ENCODE peak calls at places on chromosome 6, in eight cellular contexts. B is GM13976, R is fibroblast of lung, Z is AG10803, A is AG09309, I is kidney epithelial cell, E is WTC11, H is upper lobe of right lung. C is an unnamed sample.

GRCh38 chr6:159100011-159100788 is 55.4 kb upstream of the TAGAP start:
- DNase-seq in B (no peak), R (no peak), Z (peak), A (no peak), I (no peak), E (no peak), H (no peak), C (no peak)

GRCh38 chr6:106056738-106057390 is 29.3 kb upstream of the PRDM1 start:
- DNase-seq in B (no peak), R (no peak), Z (no peak), A (peak), I (no peak), E (no peak), H (no peak), C (no peak)

GRCh38 chr6:144127097-144127496 is 23.2 kb upstream of the STX11 start:
- DNase-seq in B (no peak), R (no peak), Z (no peak), A (no peak), I (no peak), E (no peak), H (no peak), C (no peak)

GRCh38 chr6:71727632-71728294 is 158.6 kb upstream of the RIMS1 start:
- DNase-seq in B (no peak), R (no peak), Z (peak), A (no peak), I (no peak), E (no peak), H (no peak), C (no peak)

GRCh38 chr6:6751615-6752014 is 163.1 kb downstream of the LY86 start:
- DNase-seq in B (no peak), R (no peak), Z (no peak), A (no peak), I (no peak), E (no peak), H (peak), C (no peak)

GRCh38 chr6:148840256-148840655 is 93.4 kb downstream of the UST start:
- DNase-seq in B (no peak), R (no peak), Z (no peak), A (no peak), I (no peak), E (no peak), H (no peak), C (no peak)

GRCh38 chr6:49453221-49453620 is 9.8 kb downstream of the MMUT start:
- DNase-seq in B (no peak), R (peak), Z (no peak), A (no peak), I (no peak), E (no peak), H (no peak), C (no peak)

GRCh38 chr6:29649701-29650673 is 6.9 kb upstream of the MOG start:
- DNase-seq in B (peak), R (peak), Z (peak), A (peak), I (peak), E (peak), H (peak), C (peak)

DNA sequence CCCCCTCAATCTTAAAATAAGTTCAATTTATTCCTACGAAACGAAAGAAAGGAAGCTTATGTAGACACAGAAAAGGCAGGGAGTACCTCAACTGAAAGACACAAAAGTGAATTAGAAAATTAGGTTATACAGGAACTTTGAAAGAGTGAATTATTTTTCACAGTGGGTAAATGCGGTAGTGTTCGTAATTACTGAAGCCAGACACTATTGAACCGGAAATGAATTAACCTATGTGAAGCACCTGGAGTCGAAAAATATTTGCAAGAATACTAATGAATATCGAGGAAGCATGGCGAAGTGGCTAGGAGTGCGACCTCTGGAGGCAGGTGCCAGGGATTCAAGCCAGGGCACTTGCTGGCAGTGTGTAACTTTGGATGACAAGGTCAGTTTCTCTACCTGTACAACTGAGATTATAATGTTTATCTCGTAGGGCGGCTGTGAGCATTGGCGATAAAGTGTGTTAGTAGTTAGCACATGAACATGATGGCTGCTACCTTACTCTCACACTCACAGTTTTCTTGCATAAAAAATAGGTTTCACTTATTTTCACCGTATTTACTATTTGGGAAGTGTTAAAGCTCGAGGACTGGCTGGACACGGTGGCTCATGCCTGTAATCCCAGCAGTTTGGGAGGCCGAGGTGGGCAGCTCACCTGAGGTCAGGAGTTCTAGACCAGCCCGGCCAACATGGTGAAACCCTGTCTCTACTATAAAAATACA is 542 bp upstream of the SLC18B1 start:
- DNase-seq in B (peak), R (peak), Z (peak), A (no peak), I (peak), E (peak), H (peak), C (peak)
- TF ChIP-seq CTCF in B (peak), R (peak), Z (peak), A (peak), I (peak), E (peak), H (peak), C (peak)

DNA sequence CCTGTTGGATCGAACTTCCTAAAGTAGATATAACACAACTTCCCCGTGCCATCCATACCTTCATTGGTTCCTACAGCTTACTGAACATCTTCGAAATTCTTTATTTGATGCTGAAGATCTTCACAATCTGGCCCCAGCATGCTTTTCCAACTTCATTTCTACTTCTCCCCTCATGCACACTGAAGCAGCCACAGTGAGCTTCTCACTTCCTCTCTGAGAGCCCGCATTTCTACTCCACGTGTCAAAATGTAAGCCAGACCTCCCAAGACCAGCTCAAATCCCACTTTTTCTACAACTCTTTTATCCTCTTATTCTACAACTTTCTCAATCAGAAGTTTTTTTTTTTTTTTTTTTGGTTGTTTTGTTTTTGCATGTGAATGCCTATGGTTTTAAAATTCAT is 254.7 kb downstream of the GMPR start:
- DNase-seq in B (no peak), R (no peak), Z (no peak), A (no peak), I (no peak), E (no peak), H (no peak), C (no peak)
- TF ChIP-seq CTCF in B (no peak), R (no peak), Z (no peak), A (no peak), I (no peak), E (no peak), H (no peak), C (no peak)

GRCh38 chr6:8172510-8172909 is 70.2 kb upstream of the EEF1E1 start:
- DNase-seq in B (no peak), R (no peak), Z (no peak), A (no peak), I (no peak), E (no peak), H (no peak), C (no peak)
- TF ChIP-seq CTCF in B (no peak), R (no peak), Z (no peak), A (no peak), I (no peak), E (no peak), H (no peak), C (no peak)

DNA sequence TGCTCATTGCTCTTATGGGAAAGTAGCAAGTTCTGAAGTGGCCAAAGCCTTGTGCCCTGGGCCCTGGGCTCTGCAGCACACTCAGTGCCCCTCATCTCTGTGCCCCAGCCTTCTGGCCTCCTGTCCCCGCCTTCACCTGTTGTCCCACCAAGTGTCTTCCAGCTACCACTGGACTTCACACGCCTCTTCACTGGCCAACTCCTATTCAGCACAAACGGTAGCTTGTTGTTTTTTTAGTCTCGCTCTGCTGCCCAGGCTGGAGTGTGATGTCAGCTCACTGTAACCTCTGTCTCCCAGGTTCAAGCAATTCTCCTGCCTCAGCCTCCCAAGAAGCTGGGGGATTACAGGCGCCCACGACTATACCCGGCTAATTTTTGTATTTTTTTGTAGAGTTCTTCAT is 4.8 kb downstream of the CCHCR1 start:
- DNase-seq in B (no peak), R (no peak), Z (no peak), A (no peak), I (no peak), E (no peak), H (no peak), C (no peak)
- TF ChIP-seq CTCF in B (no peak), R (no peak), Z (no peak), A (no peak), I (no peak), E (no peak), H (no peak), C (no peak)

GRCh38 chr6:42402184-42402583 is 49.5 kb downstream of the TRERF1 start:
- DNase-seq in B (peak), R (peak), Z (peak), A (no peak), I (no peak), E (no peak), H (no peak), C (no peak)

GRCh38 chr6:42405025-42405424 is 46.7 kb downstream of the TRERF1 start:
- DNase-seq in B (no peak), R (peak), Z (peak), A (no peak), I (no peak), E (no peak), H (no peak), C (no peak)

GRCh38 chr6:42404494-42404893 is 47.2 kb downstream of the TRERF1 start:
- DNase-seq in B (no peak), R (peak), Z (peak), A (no peak), I (peak), E (no peak), H (no peak), C (no peak)

GRCh38 chr6:42403831-42404230 is 47.9 kb downstream of the TRERF1 start:
- DNase-seq in B (no peak), R (no peak), Z (peak), A (no peak), I (no peak), E (no peak), H (no peak), C (no peak)

GRCh38 chr6:42403415-42403814 is 48.3 kb downstream of the TRERF1 start:
- DNase-seq in B (no peak), R (peak), Z (peak), A (no peak), I (no peak), E (no peak), H (no peak), C (no peak)
- TF ChIP-seq CTCF in B (no peak), R (no peak), Z (peak), A (no peak), I (no peak), E (no peak), H (no peak), C (no peak)

DNA sequence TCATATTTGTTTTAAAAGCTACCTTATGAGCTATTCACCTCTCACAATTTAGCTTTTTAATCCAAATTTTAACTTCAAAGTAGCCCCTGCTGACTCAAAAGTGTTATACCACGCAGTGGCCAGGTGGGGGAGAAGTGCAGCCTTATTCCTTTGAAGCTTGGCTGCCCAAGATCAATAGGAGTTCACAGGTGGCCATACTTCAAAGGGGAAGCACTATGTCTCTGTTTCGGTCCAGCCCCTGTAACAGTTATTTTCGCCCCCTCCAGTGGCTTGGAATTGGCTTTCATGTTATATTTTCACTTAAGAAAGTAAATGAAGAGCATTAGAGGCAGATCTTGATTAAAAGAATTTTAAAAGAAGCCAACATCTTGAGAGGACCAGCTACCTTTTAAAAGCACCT is 608.4 kb downstream of the EPHA7 start:
- DNase-seq in B (peak), R (peak), Z (no peak), A (no peak), I (peak), E (peak), H (no peak), C (peak)
- TF ChIP-seq CTCF in B (peak), R (peak), Z (peak), A (peak), I (peak), E (peak), H (peak), C (peak)

GRCh38 chr6:109440325-109441068 is at the start of the genes PPIL6 and SMPD2:
- DNase-seq in B (peak), R (peak), Z (peak), A (peak), I (no peak), E (peak), H (peak), C (peak)
- TF ChIP-seq CTCF in B (no peak), R (no peak), Z (peak), A (peak), I (no peak), E (peak), H (peak), C (peak)